ENCODE peak calls at places on chromosome 6, in ten cellular contexts. V is GDM1; M is activated CD4-positive, alpha-beta T cell treated with anti-CD3 and anti-CD28 coated beads, Interleukin-2, amount 50 U/mL, for 4 hours; Y is breast epithelium; E is activated T-cell treated with anti-CD3 and anti-CD28 coated beads for 1 hour; H is EH; B is head of caudate nucleus; K is fibroblast of the aortic adventitia; C is AG10803; O is HFF-Myc. Q is an unnamed sample.

GRCh38 chr6:146990821-146991798 is 213.1 kb upstream of the STXBP5 start:
- DNase-seq in V (peak; percentile 11), M (no peak), Y (no peak), E (no peak), H (peak; percentile 68), B (no peak), K (peak; percentile 56), C (peak; percentile 28), O (no peak), Q (no peak)

GRCh38 chr6:126657556-126658129 is 317.7 kb downstream of the CENPW start:
- DNase-seq in V (no peak), M (no peak), Y (no peak), E (no peak), H (peak; percentile 47), B (no peak), K (peak; percentile 91), C (peak; percentile 47), O (peak; percentile 10), Q (no peak)

GRCh38 chr6:16126881-16127280 is 2.0 kb upstream of the MYLIP start:
- DNase-seq in V (no peak), M (no peak), Y (no peak), E (no peak), H (no peak), B (no peak), K (no peak), C (no peak), O (no peak), Q (no peak)

GRCh38 chr6:72865467-72865866 is 243.6 kb downstream of the KCNQ5 start:
- DNase-seq in V (no peak), M (no peak), Y (no peak), E (no peak), H (peak; percentile 84), B (no peak), K (peak; percentile 10), C (peak; percentile 74), O (no peak), Q (no peak)

GRCh38 chr6:35148167-35148741 is 7.1 kb upstream of the TCP11 start:
- DNase-seq in V (no peak), M (no peak), Y (no peak), E (no peak), H (peak; percentile 78), B (no peak), K (peak; percentile 57), C (peak; percentile 44), O (peak; percentile 30), Q (no peak)

GRCh38 chr6:131819507-131820228 is 11.8 kb downstream of the ENPP1 start:
- DNase-seq in V (no peak), M (no peak), Y (no peak), E (no peak), H (peak; percentile 82), B (no peak), K (peak; percentile 95), C (peak; percentile 66), O (no peak), Q (no peak)

GRCh38 chr6:99013145-99013544 is 65.4 kb upstream of the FBXL4 start:
- DNase-seq in V (no peak), M (no peak), Y (no peak), E (no peak), H (peak; percentile 92), B (no peak), K (peak; percentile 75), C (peak; percentile 87), O (peak; percentile 60), Q (no peak)

GRCh38 chr6:110055387-110055735 is 77.2 kb downstream of the GPR6 start:
- DNase-seq in V (no peak), M (no peak), Y (no peak), E (no peak), H (no peak), B (no peak), K (no peak), C (no peak), O (no peak), Q (no peak)

GRCh38 chr6:27650620-27651370 is 177.9 kb upstream of the ZNF184 start:
- DNase-seq in V (peak; percentile 5), M (no peak), Y (no peak), E (no peak), H (peak; percentile 20), B (peak; percentile 40), K (peak; percentile 26), C (no peak), O (no peak), Q (no peak)

GRCh38 chr6:70413829-70414494 is 654 bp downstream of the FAM135A start:
- DNase-seq in V (peak; percentile 54), M (no peak), Y (no peak), E (peak; percentile 5), H (peak; percentile 18), B (no peak), K (peak; percentile 10), C (no peak), O (no peak), Q (peak; percentile 24)

GRCh38 chr6:11710221-11710836 is 68.3 kb downstream of the ADTRP start:
- DNase-seq in V (no peak), M (peak; percentile 64), Y (no peak), E (peak; percentile 42), H (peak; percentile 60), B (no peak), K (no peak), C (no peak), O (no peak), Q (peak; percentile 55)

GRCh38 chr6:127215931-127216330 is 50.7 kb upstream of the RNF146 start:
- DNase-seq in V (no peak), M (no peak), Y (no peak), E (no peak), H (no peak), B (no peak), K (no peak), C (no peak), O (no peak), Q (no peak)

Q was measured in activated CD8-positive, alpha-beta memory T cell treated with anti-CD3 and anti-CD28 coated beads, Interleukin-2, amount 50 U/mL, for 4 hours.